ENCODE peak calls at places on chromosomes 16 and 17, in six cellular contexts. One of them, this sample, is unnamed.

GRCh38 chr17:39069114-39069756 is 82.2 kb downstream of the PLXDC1 start:
- DNase-seq in Peyer's patch: no peak
- DNase-seq in ovary: no peak
- DNase-seq in body of pancreas: peak; percentile 27
- DNase-seq in sigmoid colon: no peak
- DNase-seq in A549: peak; percentile 93
- DNase-seq in this sample: no peak

GRCh38 chr17:74227681-74228080 is 14.3 kb downstream of the TTYH2 start:
- DNase-seq in Peyer's patch: no peak
- DNase-seq in ovary: no peak
- DNase-seq in body of pancreas: no peak
- DNase-seq in sigmoid colon: no peak
- DNase-seq in A549: no peak
- DNase-seq in this sample: no peak

GRCh38 chr17:44956998-44957981 is 9.7 kb upstream of the KIF18B start:
- DNase-seq in Peyer's patch: peak; percentile 28
- DNase-seq in ovary: no peak
- DNase-seq in body of pancreas: no peak
- DNase-seq in sigmoid colon: peak; percentile 29
- DNase-seq in A549: no peak
- DNase-seq in this sample: no peak

GRCh38 chr17:60461584-60461983 is 39.3 kb downstream of the CHCT1 start:
- DNase-seq in Peyer's patch: no peak
- DNase-seq in ovary: no peak
- DNase-seq in body of pancreas: no peak
- DNase-seq in sigmoid colon: no peak
- DNase-seq in A549: no peak
- DNase-seq in this sample: no peak

GRCh38 chr17:19370493-19370960 is 7.8 kb upstream of the MAPK7 start:
- DNase-seq in Peyer's patch: no peak
- DNase-seq in ovary: no peak
- DNase-seq in body of pancreas: no peak
- DNase-seq in sigmoid colon: peak; percentile 75
- DNase-seq in A549: no peak
- DNase-seq in this sample: peak; percentile 69

GRCh38 chr16:88442811-88443576 is 10.1 kb upstream of the ZFPM1 start:
- DNase-seq in Peyer's patch: peak; percentile 88
- DNase-seq in ovary: peak; percentile 87
- DNase-seq in body of pancreas: peak; percentile 86
- DNase-seq in sigmoid colon: peak; percentile 85
- DNase-seq in A549: peak; percentile 91
- DNase-seq in this sample: peak; percentile 49

GRCh38 chr17:28925912-28926365 is 23.1 kb upstream of the DHRS13 start:
- DNase-seq in Peyer's patch: no peak
- DNase-seq in ovary: no peak
- DNase-seq in body of pancreas: no peak
- DNase-seq in sigmoid colon: no peak
- DNase-seq in A549: no peak
- DNase-seq in this sample: no peak

GRCh38 chr16:86509759-86510464 is 415 bp upstream of the FOXF1 start:
- DNase-seq in Peyer's patch: no peak
- DNase-seq in ovary: peak; percentile 50
- DNase-seq in body of pancreas: no peak
- DNase-seq in sigmoid colon: peak; percentile 98
- DNase-seq in A549: no peak
- DNase-seq in this sample: no peak

GRCh38 chr16:7393680-7394079 is 61.0 kb downstream of the RBFOX1 start:
- DNase-seq in Peyer's patch: no peak
- DNase-seq in ovary: no peak
- DNase-seq in body of pancreas: no peak
- DNase-seq in sigmoid colon: no peak
- DNase-seq in A549: no peak
- DNase-seq in this sample: no peak

GRCh38 chr16:31177136-31177535 is 2.8 kb upstream of the FUS start:
- DNase-seq in Peyer's patch: no peak
- DNase-seq in ovary: no peak
- DNase-seq in body of pancreas: no peak
- DNase-seq in sigmoid colon: no peak
- DNase-seq in A549: no peak
- DNase-seq in this sample: no peak

GRCh38 chr17:15289285-15290185 is 24.4 kb upstream of the PMP22 start:
- DNase-seq in Peyer's patch: no peak
- DNase-seq in ovary: no peak
- DNase-seq in body of pancreas: no peak
- DNase-seq in sigmoid colon: no peak
- DNase-seq in A549: peak; percentile 92
- DNase-seq in this sample: no peak

GRCh38 chr17:77372444-77373297 is 231.9 kb downstream of the SEC14L1 start:
- DNase-seq in Peyer's patch: peak; percentile 80
- DNase-seq in ovary: peak; percentile 92
- DNase-seq in body of pancreas: peak; percentile 61
- DNase-seq in sigmoid colon: peak; percentile 95
- DNase-seq in A549: no peak
- DNase-seq in this sample: peak; percentile 75

GRCh38 chr17:35612924-35613521 is 25.9 kb downstream of the AP2B1 start:
- DNase-seq in Peyer's patch: peak; percentile 58
- DNase-seq in ovary: peak; percentile 46
- DNase-seq in body of pancreas: peak; percentile 73
- DNase-seq in sigmoid colon: no peak
- DNase-seq in A549: no peak
- DNase-seq in this sample: no peak

GRCh38 chr17:12712941-12713340 is 47.3 kb downstream of the MYOCD start:
- DNase-seq in Peyer's patch: no peak
- DNase-seq in ovary: no peak
- DNase-seq in body of pancreas: no peak
- DNase-seq in sigmoid colon: no peak
- DNase-seq in A549: no peak
- DNase-seq in this sample: peak; percentile 59

GRCh38 chr16:73298562-73298961 is 250.6 kb upstream of the ZFHX3 start:
- DNase-seq in Peyer's patch: no peak
- DNase-seq in ovary: no peak
- DNase-seq in body of pancreas: no peak
- DNase-seq in sigmoid colon: no peak
- DNase-seq in A549: no peak
- DNase-seq in this sample: no peak

GRCh38 chr17:29560306-29560705 is 6.5 kb downstream of the ABHD15 start:
- DNase-seq in Peyer's patch: no peak
- DNase-seq in ovary: no peak
- DNase-seq in body of pancreas: no peak
- DNase-seq in sigmoid colon: no peak
- DNase-seq in A549: no peak
- DNase-seq in this sample: no peak

GRCh38 chr16:2786061-2786825 is 1.1 kb downstream of the PRSS33 start:
- DNase-seq in Peyer's patch: peak; percentile 42
- DNase-seq in ovary: no peak
- DNase-seq in body of pancreas: no peak
- DNase-seq in sigmoid colon: peak; percentile 59
- DNase-seq in A549: no peak
- DNase-seq in this sample: no peak

GRCh38 chr17:64938925-64939474 is 19.7 kb upstream of the LRRC37A3 start:
- DNase-seq in Peyer's patch: peak; percentile 75
- DNase-seq in ovary: no peak
- DNase-seq in body of pancreas: peak; percentile 51
- DNase-seq in sigmoid colon: no peak
- DNase-seq in A549: peak; percentile 54
- DNase-seq in this sample: no peak

DNA sequence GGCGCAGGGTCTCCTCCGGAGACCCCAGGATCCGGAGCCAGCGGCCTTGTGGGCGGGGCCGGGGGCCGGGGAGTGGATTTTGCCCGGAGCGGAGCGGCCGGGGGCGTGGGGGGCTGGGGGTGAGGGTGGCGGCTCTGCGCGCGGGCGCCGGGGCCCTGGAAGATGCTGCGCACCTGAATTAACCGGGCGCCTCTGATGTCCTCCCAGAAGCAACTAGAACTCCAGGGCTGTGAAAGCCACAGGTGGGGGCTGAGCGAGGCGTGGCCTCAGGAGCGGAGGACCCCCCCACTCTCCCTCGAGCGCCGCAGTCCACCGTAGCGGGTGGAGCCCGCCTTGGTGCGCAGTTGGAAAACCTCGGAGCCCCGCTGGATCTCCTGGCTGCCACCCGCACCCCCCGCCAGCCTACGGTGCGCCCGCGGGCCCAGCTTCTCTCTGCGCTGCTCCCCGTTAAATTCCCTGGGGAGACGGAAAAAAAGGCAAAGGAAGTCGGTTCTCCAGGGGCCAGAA is 535 bp downstream of the SLC26A11 start:
- DNase-seq in Peyer's patch: no peak
- DNase-seq in ovary: peak; percentile 69
- DNase-seq in body of pancreas: peak; percentile 38
- DNase-seq in sigmoid colon: peak; percentile 78
- DNase-seq in A549: peak; percentile 46
- DNase-seq in this sample: no peak
- TF ChIP-seq POLR2A in Peyer's patch: no peak
- TF ChIP-seq POLR2A in ovary: no peak
- TF ChIP-seq POLR2A in body of pancreas: no peak
- TF ChIP-seq POLR2A in sigmoid colon: no peak
- TF ChIP-seq POLR2A in A549: no peak
- TF ChIP-seq POLR2A in this sample: no peak

GRCh38 chr16:459761-460160 is 34.3 kb downstream of the RAB11FIP3 start:
- DNase-seq in Peyer's patch: no peak
- DNase-seq in ovary: no peak
- DNase-seq in body of pancreas: no peak
- DNase-seq in sigmoid colon: no peak
- DNase-seq in A549: no peak
- DNase-seq in this sample: no peak

GRCh38 chr16:455453-455852 is 30.0 kb downstream of the RAB11FIP3 start:
- DNase-seq in Peyer's patch: no peak
- DNase-seq in ovary: no peak
- DNase-seq in body of pancreas: no peak
- DNase-seq in sigmoid colon: no peak
- DNase-seq in A549: no peak
- DNase-seq in this sample: no peak

GRCh38 chr16:460787-461186 is 35.3 kb downstream of the RAB11FIP3 start:
- DNase-seq in Peyer's patch: no peak
- DNase-seq in ovary: no peak
- DNase-seq in body of pancreas: no peak
- DNase-seq in sigmoid colon: no peak
- DNase-seq in A549: no peak
- DNase-seq in this sample: no peak

GRCh38 chr16:456891-457483 is 31.5 kb downstream of the RAB11FIP3 start:
- DNase-seq in Peyer's patch: no peak
- DNase-seq in ovary: peak; percentile 70
- DNase-seq in body of pancreas: peak; percentile 51
- DNase-seq in sigmoid colon: no peak
- DNase-seq in A549: no peak
- DNase-seq in this sample: no peak

DNA sequence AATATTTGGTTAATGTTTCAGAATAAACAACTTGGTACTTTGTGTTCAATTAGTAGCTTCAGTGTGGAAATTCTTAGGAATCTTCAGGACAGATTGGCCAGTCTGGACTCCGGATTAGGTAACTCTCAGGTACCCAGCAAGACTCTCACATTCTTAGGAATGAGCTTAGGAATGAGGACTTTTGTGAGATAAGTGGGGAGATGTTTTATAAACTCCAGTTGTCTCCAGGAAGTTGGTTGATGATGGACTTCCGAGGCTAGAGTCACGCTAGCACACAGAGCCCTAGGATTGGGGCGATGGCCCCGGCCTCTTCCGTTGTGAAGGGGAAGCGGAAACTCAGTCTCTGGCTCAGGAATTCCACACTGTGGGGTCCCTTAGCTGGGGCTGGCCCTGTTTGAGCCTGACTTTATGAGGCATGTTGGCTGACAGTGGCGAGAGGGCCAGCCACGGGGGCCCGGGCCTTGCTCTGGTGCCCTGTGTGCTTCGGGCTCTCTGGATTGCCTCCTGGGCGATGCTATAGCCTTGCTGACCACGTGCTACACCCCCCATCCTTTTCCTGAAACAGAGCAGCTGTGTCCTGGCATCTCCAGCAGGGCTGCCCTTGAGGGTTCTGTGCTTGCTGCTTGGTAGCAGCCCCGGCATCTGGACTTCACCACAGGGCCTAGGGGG is 32.4 kb downstream of the RAB11FIP3 start:
- DNase-seq in Peyer's patch: no peak
- DNase-seq in ovary: peak; percentile 70
- DNase-seq in body of pancreas: peak; percentile 64
- DNase-seq in sigmoid colon: no peak
- DNase-seq in A549: no peak
- DNase-seq in this sample: no peak
- TF ChIP-seq POLR2A in Peyer's patch: no peak
- TF ChIP-seq POLR2A in ovary: no peak
- TF ChIP-seq POLR2A in body of pancreas: no peak
- TF ChIP-seq POLR2A in sigmoid colon: no peak
- TF ChIP-seq POLR2A in A549: no peak
- TF ChIP-seq POLR2A in this sample: no peak

DNA sequence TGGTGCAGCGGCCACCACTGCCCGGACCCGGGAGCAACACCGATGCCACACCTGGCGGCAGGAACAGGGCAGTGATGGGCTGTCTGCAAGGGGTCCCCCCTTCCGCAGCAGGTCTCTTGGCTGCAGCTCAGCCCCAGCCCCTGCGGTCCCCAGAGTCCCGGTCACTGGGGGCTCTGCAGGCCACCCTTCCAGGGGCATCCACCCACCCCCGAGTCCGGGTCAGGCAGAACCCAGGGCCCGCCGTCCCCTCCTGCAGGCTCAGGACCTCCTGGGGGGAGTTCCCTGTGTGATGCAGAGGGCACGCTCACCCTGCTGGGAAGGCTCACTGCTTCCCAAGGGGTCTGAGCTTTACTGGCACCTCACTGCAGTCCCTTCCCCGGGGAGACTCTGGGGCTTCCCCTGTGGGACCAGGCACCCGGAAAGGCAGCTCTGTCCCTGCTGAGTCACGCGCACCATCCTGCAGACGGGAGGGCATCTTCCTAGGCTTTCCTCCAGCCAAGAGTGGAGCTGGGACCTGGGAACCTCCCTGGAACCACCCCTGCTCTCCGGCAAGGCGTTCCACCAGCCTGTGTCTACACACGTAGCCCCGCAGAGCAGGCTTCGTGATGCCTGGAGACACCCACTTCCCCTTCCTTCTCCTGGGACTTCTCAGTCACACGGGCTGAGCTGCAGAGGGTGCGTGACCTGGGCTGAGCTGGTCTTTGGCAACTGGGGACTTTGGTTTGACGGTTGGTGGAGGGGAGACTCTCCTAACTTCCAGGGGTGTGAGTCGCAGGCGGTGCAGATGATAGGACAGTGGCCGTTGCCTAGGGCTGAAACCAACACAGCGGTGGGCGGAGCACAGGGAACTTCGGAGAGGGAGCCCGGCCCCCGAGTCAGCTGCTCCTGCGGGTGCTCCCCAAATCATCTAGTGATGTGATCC is 23.4 kb downstream of the SLC25A10 start:
- DNase-seq in Peyer's patch: peak; percentile 72
- DNase-seq in ovary: peak; percentile 29
- DNase-seq in body of pancreas: peak; percentile 41
- DNase-seq in sigmoid colon: peak; percentile 65
- DNase-seq in A549: peak; percentile 63
- DNase-seq in this sample: no peak
- TF ChIP-seq POLR2A in Peyer's patch: no peak
- TF ChIP-seq POLR2A in ovary: no peak
- TF ChIP-seq POLR2A in body of pancreas: no peak
- TF ChIP-seq POLR2A in sigmoid colon: no peak
- TF ChIP-seq POLR2A in A549: no peak
- TF ChIP-seq POLR2A in this sample: no peak

DNA sequence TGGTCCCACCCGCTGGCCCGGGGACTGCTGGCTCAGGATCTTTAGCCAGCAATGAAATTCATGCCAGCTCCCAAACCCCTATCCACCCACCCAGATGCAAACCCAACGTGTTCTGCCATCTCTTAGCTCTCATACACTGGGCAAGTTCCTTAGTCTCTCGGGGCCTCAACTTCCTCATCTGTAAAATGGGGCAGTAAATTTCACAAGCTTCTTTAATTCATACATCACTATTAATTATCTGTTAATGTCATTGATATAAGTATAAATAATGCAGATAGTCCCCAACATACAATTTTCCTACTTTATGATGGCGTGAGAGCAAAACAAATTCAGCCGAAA is 398.7 kb downstream of the SOX9 start:
- DNase-seq in Peyer's patch: no peak
- DNase-seq in ovary: no peak
- DNase-seq in body of pancreas: no peak
- DNase-seq in sigmoid colon: no peak
- DNase-seq in A549: no peak
- DNase-seq in this sample: no peak
- TF ChIP-seq POLR2A in Peyer's patch: no peak
- TF ChIP-seq POLR2A in ovary: no peak
- TF ChIP-seq POLR2A in body of pancreas: no peak
- TF ChIP-seq POLR2A in sigmoid colon: no peak
- TF ChIP-seq POLR2A in A549: no peak
- TF ChIP-seq POLR2A in this sample: no peak

This sample was measured in tibial nerve.